ENCODE peak calls at places on chromosomes 12 and 14, in six cellular contexts. U is HEK293T, T is dorsolateral prefrontal cortex, Q is GM12878, D is AG10803, Y is COLO829. M is an unnamed sample.

GRCh38 chr12:28191018-28191595 is 851 bp downstream of the CCDC91 start:
- DNase-seq in U (peak), T (no peak), Q (no peak), D (no peak), Y (no peak), M (no peak)

GRCh38 chr12:59078027-59078426 is 157.7 kb upstream of the LRIG3 start:
- DNase-seq in U (no peak), T (no peak), Q (no peak), D (peak), Y (no peak), M (no peak)

GRCh38 chr14:100893228-100893601 is 10.3 kb downstream of the RTL1 start:
- DNase-seq in U (no peak), T (no peak), Q (no peak), D (no peak), Y (no peak), M (no peak)

GRCh38 chr12:94565683-94566082 is 84.7 kb downstream of the TMCC3 start:
- DNase-seq in U (no peak), T (no peak), Q (no peak), D (no peak), Y (no peak), M (no peak)

GRCh38 chr12:18123707-18124106 is 33.7 kb upstream of the RERGL start:
- DNase-seq in U (no peak), T (no peak), Q (no peak), D (no peak), Y (no peak), M (no peak)

GRCh38 chr12:19830461-19830860 is 391.2 kb downstream of the AEBP2 start:
- DNase-seq in U (no peak), T (no peak), Q (no peak), D (no peak), Y (no peak), M (no peak)

GRCh38 chr12:100554608-100555077 is 18.8 kb upstream of the GAS2L3 start:
- DNase-seq in U (peak), T (no peak), Q (no peak), D (peak), Y (peak), M (peak)

GRCh38 chr14:80477388-80478160 is 266.3 kb upstream of the DIO2 start:
- DNase-seq in U (no peak), T (no peak), Q (no peak), D (peak), Y (no peak), M (no peak)

GRCh38 chr12:52126605-52127578 is 47.4 kb downstream of the SMIM41 start:
- DNase-seq in U (peak), T (no peak), Q (no peak), D (no peak), Y (no peak), M (no peak)

GRCh38 chr12:50603817-50604639 is 99.2 kb downstream of the DIP2B start:
- DNase-seq in U (no peak), T (no peak), Q (no peak), D (peak), Y (no peak), M (no peak)

GRCh38 chr14:91872517-91873470 is 5.5 kb upstream of the TC2N start:
- DNase-seq in U (no peak), T (no peak), Q (no peak), D (peak), Y (no peak), M (no peak)

GRCh38 chr12:53505555-53506449 is 1.5 kb downstream of the NPFF start:
- DNase-seq in U (no peak), T (no peak), Q (no peak), D (no peak), Y (no peak), M (no peak)

GRCh38 chr12:81170072-81170471 is 92.2 kb downstream of the ACSS3 start:
- DNase-seq in U (no peak), T (no peak), Q (no peak), D (peak), Y (no peak), M (no peak)

GRCh38 chr12:46187023-46187422 is 81.8 kb downstream of the SLC38A1 start:
- DNase-seq in U (no peak), T (no peak), Q (no peak), D (peak), Y (peak), M (no peak)

GRCh38 chr14:64423987-64424386 is 35.8 kb downstream of the MTHFD1 start:
- DNase-seq in U (no peak), T (peak), Q (no peak), D (no peak), Y (no peak), M (no peak)

GRCh38 chr14:35213869-35214387 is 78.3 kb upstream of the PSMA6 start:
- DNase-seq in U (no peak), T (no peak), Q (no peak), D (peak), Y (peak), M (no peak)

GRCh38 chr14:37090026-37090425 is 82.4 kb downstream of the SLC25A21 start:
- DNase-seq in U (no peak), T (no peak), Q (no peak), D (peak), Y (no peak), M (no peak)

GRCh38 chr12:90940872-90941499 is 14.0 kb downstream of the CCER1 start:
- DNase-seq in U (peak), T (no peak), Q (no peak), D (peak), Y (peak), M (peak)

GRCh38 chr12:27616356-27617150 is 79.7 kb upstream of the REP15 start:
- DNase-seq in U (no peak), T (no peak), Q (no peak), D (peak), Y (peak), M (no peak)

GRCh38 chr12:44750468-44750867 is 125.6 kb downstream of the NELL2 start:
- DNase-seq in U (no peak), T (no peak), Q (no peak), D (no peak), Y (no peak), M (no peak)

GRCh38 chr12:54558311-54558710 is 8.9 kb downstream of the PDE1B start:
- DNase-seq in U (no peak), T (peak), Q (no peak), D (no peak), Y (no peak), M (no peak)